ENCODE peak calls at places on chromosomes 4 and X, in six cellular contexts. H, O, J, S, Q and T are unnamed samples.

GRCh38 chrX:73851014-73852009 is 288.3 kb downstream of the CHIC1 start:
- DNase-seq in Q (no peak), J (no peak), S (peak), O (peak), H (peak), T (peak)

GRCh38 chrX:17409566-17410290 is 34.7 kb downstream of the NHS start:
- DNase-seq in O (no peak), Q (no peak), S (no peak), J (no peak), H (no peak), T (no peak)

GRCh38 chr4:10106421-10107039 is 10.1 kb downstream of the WDR1 start:
- DNase-seq in O (peak), H (peak), J (peak), Q (no peak), S (peak), T (no peak)

GRCh38 chr4:5785806-5786680 is 75.0 kb downstream of the EVC start:
- DNase-seq in J (peak), O (peak), H (no peak), Q (no peak), S (no peak), T (peak)

GRCh38 chrX:49915352-49916222 is 6.8 kb upstream of the CLCN5 start:
- DNase-seq in J (peak), S (peak), O (no peak), Q (peak), H (no peak), T (no peak)

GRCh38 chr4:2009651-2010233 is 968 bp upstream of the NELFA start:
- DNase-seq in Q (peak), O (no peak), H (peak), J (peak), S (peak), T (peak)

GRCh38 chrX:11952176-11952720 is 186.0 kb upstream of the FRMPD4 start:
- DNase-seq in S (no peak), O (no peak), Q (no peak), J (no peak), H (no peak), T (no peak)

GRCh38 chrX:24341795-24342194 is 18.6 kb upstream of the SUPT20HL1 start:
- DNase-seq in J (no peak), Q (no peak), H (no peak), S (no peak), O (no peak), T (no peak)

GRCh38 chrX:148940411-148940996 is 440.1 kb downstream of the AFF2 start:
- DNase-seq in Q (no peak), J (no peak), S (no peak), O (no peak), H (no peak), T (no peak)

GRCh38 chrX:50818986-50819385 is 5.0 kb upstream of the SHROOM4 start:
- DNase-seq in O (no peak), H (no peak), J (no peak), S (no peak), Q (no peak), T (no peak)

GRCh38 chr4:38162240-38162784 is 202.1 kb downstream of the PTTG2 start:
- DNase-seq in H (no peak), S (peak), J (no peak), Q (no peak), O (no peak), T (no peak)

GRCh38 chrX:3603026-3603661 is 110.3 kb downstream of the PRKX start:
- DNase-seq in H (no peak), O (no peak), Q (no peak), J (no peak), S (no peak), T (no peak)
- H3K4me3 ChIP-seq in H (no peak), O (no peak), Q (no peak), J (no peak), S (no peak), T (no peak)

GRCh38 chr4:142168181-142168580 is 531.8 kb downstream of the IL15 start:
- DNase-seq in O (no peak), S (no peak), H (no peak), Q (no peak), J (no peak), T (no peak)
- TF ChIP-seq POLR2AphosphoS5 in O (no peak), S (no peak), H (no peak), Q (no peak), J (no peak), T (no peak)

DNA sequence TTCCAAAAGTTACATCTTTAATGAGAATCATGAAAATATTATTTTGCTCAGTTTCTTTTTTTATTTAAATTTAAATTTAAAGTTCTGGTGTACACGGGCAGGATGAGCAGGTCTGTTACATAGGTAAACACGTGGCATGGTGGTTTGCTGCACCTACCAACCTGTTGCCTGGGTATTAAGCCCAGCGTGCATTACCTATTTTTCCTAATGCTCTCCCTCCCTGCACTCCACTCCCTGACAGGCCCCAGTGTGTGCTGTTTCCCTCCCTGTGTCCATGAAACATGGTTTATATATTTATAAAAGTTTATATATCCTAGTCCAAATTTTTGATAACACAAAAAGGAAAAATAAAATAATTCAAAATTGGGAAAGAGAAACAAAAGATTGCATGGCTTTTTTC is 4.0 kb downstream of the AFP start:
- DNase-seq in O (no peak), S (no peak), J (no peak), Q (no peak), H (no peak), T (no peak)
- H3K27ac ChIP-seq in O (no peak), S (no peak), J (no peak), Q (no peak), H (no peak), T (no peak)

GRCh38 chr4:36243355-36244256 is 708 bp downstream of the ARAP2 start:
- DNase-seq in Q (no peak), O (peak), J (no peak), S (peak), H (peak), T (no peak)
- H3K4me3 ChIP-seq in Q (peak), O (peak), J (peak), S (peak), H (peak), T (peak)

DNA sequence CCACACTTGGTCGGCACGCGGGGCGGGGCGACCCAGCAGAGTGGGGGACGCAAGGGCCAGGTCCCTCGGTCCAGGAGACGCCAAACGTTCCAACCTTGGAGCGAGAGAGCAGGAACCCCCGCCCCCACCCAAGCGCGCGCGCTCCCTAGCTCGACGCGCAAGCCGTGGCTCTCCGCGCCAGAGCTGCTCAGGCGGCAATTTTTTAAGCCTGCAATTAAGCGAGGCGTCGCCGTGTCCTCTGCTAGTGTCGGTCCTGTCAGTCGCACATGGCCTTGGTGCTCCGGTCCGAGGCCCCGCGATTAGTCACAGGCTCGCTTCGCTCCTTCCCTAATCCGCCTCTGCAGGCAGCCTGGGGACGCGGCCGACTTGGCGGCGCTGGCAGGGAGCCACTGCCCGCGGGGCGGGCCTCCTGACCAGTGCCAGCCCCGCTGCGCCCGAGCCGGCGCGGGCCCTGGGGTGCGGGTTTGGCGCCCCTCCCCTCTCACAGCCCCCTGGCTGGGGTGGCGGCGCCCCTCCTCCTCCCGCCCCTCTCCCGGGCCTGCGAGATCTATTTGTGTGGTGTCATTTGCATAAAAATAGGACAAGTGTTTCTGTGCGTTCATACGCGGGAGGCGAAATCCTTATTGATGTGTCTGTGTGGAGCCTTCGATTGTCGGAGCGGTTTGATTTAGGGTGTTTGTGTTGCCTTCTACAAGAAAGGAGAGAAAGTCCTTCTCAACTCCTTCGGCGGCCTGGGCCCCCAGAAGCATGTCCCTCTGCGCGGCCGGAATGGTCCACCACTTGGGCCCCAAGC is 9.7 kb upstream of the BCOR start:
- DNase-seq in O (peak), S (peak), Q (no peak), H (no peak), J (no peak), T (peak)
- TF ChIP-seq POLR2AphosphoS5 in O (no peak), S (no peak), Q (no peak), H (no peak), J (no peak), T (peak)

GRCh38 chr4:53552711-53553110 is 38.6 kb downstream of the LNX1 start:
- DNase-seq in H (no peak), J (no peak), S (no peak), O (no peak), Q (no peak), T (no peak)
- H3K27ac ChIP-seq in H (no peak), J (no peak), S (no peak), O (no peak), Q (no peak), T (no peak)

GRCh38 chrX:133444196-133444595 is 28.9 kb upstream of the GPC4 start:
- DNase-seq in J (no peak), S (no peak), O (no peak), Q (no peak), H (no peak), T (no peak)
- H3K4me3 ChIP-seq in J (no peak), S (no peak), O (no peak), Q (no peak), H (no peak), T (no peak)

GRCh38 chr4:81061340-81061730 is 30.8 kb downstream of the BMP3 start:
- DNase-seq in J (no peak), O (no peak), H (no peak), S (no peak), Q (no peak), T (no peak)
- TF ChIP-seq POLR2AphosphoS5 in J (no peak), O (no peak), H (no peak), S (no peak), Q (no peak), T (no peak)

GRCh38 chr4:119218093-119218492 is 5.6 kb downstream of the USP53 start:
- DNase-seq in J (no peak), S (no peak), Q (no peak), O (no peak), H (no peak), T (no peak)
- H3K27ac ChIP-seq in J (no peak), S (no peak), Q (no peak), O (no peak), H (no peak), T (no peak)